ENCODE peak calls at places on chromosome 18, in seven cellular contexts. F, N, Y, T, W, B and I are unnamed samples.

GRCh38 chr18:66495844-66496243 is 108.0 kb downstream of the CDH19 start:
- DNase-seq in T (peak; percentile 90), W (no peak), N (peak; percentile 33), F (no peak), B (peak; percentile 70), Y (peak; percentile 51), I (no peak)

GRCh38 chr18:48264508-48264907 is 144.7 kb downstream of the ZBTB7C start:
- DNase-seq in N (no peak), B (no peak), Y (no peak), W (no peak), F (no peak), T (peak; percentile 16), I (no peak)

GRCh38 chr18:35703043-35703688 is 121.6 kb downstream of the GALNT1 start:
- DNase-seq in B (no peak), Y (no peak), N (no peak), F (no peak), W (no peak), T (no peak), I (no peak)

GRCh38 chr18:39051013-39051412 is 1485.4 kb upstream of the CELF4 start:
- DNase-seq in N (no peak), F (no peak), T (no peak), W (no peak), B (no peak), Y (no peak), I (no peak)

GRCh38 chr18:7817596-7817995 is 250.5 kb downstream of the PTPRM start:
- DNase-seq in T (no peak), F (no peak), N (no peak), Y (no peak), B (no peak), W (no peak), I (no peak)

GRCh38 chr18:78627546-78628315 is 351.9 kb upstream of the SALL3 start:
- DNase-seq in B (no peak), F (no peak), T (no peak), Y (no peak), N (no peak), W (peak; percentile 43), I (no peak)

GRCh38 chr18:8758466-8758865 is 53.1 kb downstream of the MTCL1 start:
- DNase-seq in N (no peak), F (no peak), T (no peak), Y (no peak), B (no peak), W (no peak), I (no peak)

GRCh38 chr18:58995663-58996062 is 131.0 kb downstream of the ZNF532 start:
- DNase-seq in Y (no peak), B (no peak), W (no peak), T (no peak), F (no peak), N (no peak), I (no peak)

GRCh38 chr18:48408727-48409590 is at the start of gene ZBTB7C:
- DNase-seq in N (peak; percentile 60), W (no peak), B (no peak), F (no peak), Y (no peak), T (peak; percentile 65), I (no peak)

GRCh38 chr18:9825571-9826073 is 60.2 kb upstream of the TXNDC2 start:
- DNase-seq in Y (peak; percentile 71), T (no peak), N (no peak), F (peak; percentile 83), B (peak; percentile 87), W (no peak), I (no peak)

GRCh38 chr18:47724186-47724975 is 206.1 kb downstream of the SMAD2 start:
- DNase-seq in B (no peak), Y (no peak), F (no peak), N (no peak), W (peak; percentile 44), T (peak; percentile 21), I (no peak)

GRCh38 chr18:38318416-38318815 is 752.8 kb upstream of the CELF4 start:
- DNase-seq in B (no peak), N (no peak), W (no peak), F (no peak), T (no peak), Y (no peak), I (no peak)

GRCh38 chr18:79964330-79965118 is at the start of gene HSBP1L1:
- DNase-seq in N (peak; percentile 87), Y (peak; percentile 56), F (peak; percentile 48), T (peak; percentile 90), B (peak; percentile 63), W (peak; percentile 73), I (no peak)

GRCh38 chr18:5895300-5895885 is at the start of gene TMEM200C:
- DNase-seq in F (no peak), W (peak; percentile 66), T (peak; percentile 72), N (no peak), Y (no peak), B (no peak), I (no peak)

GRCh38 chr18:47883771-47884413 is 46.6 kb downstream of the SMAD2 start:
- DNase-seq in B (no peak), F (no peak), N (no peak), T (no peak), Y (no peak), W (no peak), I (no peak)

GRCh38 chr18:3458952-3459853 is 9.2 kb downstream of the TGIF1 start:
- DNase-seq in N (no peak), Y (no peak), B (no peak), T (no peak), W (no peak), F (no peak), I (no peak)

GRCh38 chr18:3457261-3457724 is 7.3 kb downstream of the TGIF1 start:
- DNase-seq in N (peak; percentile 35), B (no peak), W (no peak), F (no peak), T (no peak), Y (no peak), I (no peak)

GRCh38 chr18:3456686-3457069 is 6.7 kb downstream of the TGIF1 start:
- DNase-seq in B (no peak), F (no peak), W (no peak), Y (no peak), N (no peak), T (no peak), I (no peak)

GRCh38 chr18:3455938-3456685 is 6.1 kb downstream of the TGIF1 start:
- DNase-seq in N (no peak), F (no peak), Y (no peak), B (no peak), T (peak; percentile 57), W (no peak), I (no peak)

DNA sequence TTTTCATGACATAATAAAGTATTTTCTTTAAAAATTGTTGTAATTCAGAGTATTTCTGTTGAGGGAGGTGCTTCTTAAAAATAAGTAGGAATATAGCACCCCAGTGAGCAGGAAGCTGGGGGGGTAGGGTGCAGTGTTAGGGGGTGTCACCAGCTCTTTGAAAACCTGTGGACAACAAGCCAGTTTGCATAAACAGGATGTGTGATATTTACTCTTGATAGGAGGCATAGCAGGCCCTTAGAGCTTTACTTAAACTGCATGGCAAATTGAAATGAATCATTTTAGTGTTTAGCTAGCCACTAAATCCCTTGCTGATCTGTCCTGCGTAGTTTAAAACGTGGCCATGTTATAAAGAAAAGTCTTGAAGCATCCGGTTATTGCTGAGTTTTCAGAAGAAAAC is 8.4 kb downstream of the TGIF1 start:
- DNase-seq in T (no peak), Y (no peak), N (no peak), B (no peak), F (no peak), W (no peak), I (no peak)
- TF ChIP-seq POLR2AphosphoS5 in T (no peak), Y (no peak), N (no peak), B (no peak), F (no peak), W (no peak), I (no peak)

GRCh38 chr18:62323483-62324354 is 1.4 kb upstream of the TNFRSF11A start:
- DNase-seq in F (no peak), W (no peak), N (no peak), Y (no peak), T (peak; percentile 49), B (no peak), I (no peak)
- TF ChIP-seq POLR2AphosphoS5 in F (no peak), W (no peak), N (no peak), Y (no peak), T (no peak), B (no peak), I (no peak)

GRCh38 chr18:54777118-54777791 is 51.0 kb upstream of the RAB27B start:
- DNase-seq in B (no peak), Y (no peak), W (no peak), T (no peak), F (no peak), N (no peak), I (no peak)

GRCh38 chr18:54774971-54775665 is 53.2 kb upstream of the RAB27B start:
- DNase-seq in B (no peak), W (no peak), F (no peak), N (no peak), T (no peak), Y (no peak), I (no peak)

GRCh38 chr18:54775686-54776085 is 52.6 kb upstream of the RAB27B start:
- DNase-seq in T (peak; percentile 20), Y (no peak), B (no peak), N (peak; percentile 40), F (peak; percentile 64), W (no peak), I (no peak)

GRCh38 chr18:54777989-54778388 is 50.3 kb upstream of the RAB27B start:
- DNase-seq in Y (no peak), N (no peak), T (no peak), B (no peak), W (no peak), F (no peak), I (no peak)

DNA sequence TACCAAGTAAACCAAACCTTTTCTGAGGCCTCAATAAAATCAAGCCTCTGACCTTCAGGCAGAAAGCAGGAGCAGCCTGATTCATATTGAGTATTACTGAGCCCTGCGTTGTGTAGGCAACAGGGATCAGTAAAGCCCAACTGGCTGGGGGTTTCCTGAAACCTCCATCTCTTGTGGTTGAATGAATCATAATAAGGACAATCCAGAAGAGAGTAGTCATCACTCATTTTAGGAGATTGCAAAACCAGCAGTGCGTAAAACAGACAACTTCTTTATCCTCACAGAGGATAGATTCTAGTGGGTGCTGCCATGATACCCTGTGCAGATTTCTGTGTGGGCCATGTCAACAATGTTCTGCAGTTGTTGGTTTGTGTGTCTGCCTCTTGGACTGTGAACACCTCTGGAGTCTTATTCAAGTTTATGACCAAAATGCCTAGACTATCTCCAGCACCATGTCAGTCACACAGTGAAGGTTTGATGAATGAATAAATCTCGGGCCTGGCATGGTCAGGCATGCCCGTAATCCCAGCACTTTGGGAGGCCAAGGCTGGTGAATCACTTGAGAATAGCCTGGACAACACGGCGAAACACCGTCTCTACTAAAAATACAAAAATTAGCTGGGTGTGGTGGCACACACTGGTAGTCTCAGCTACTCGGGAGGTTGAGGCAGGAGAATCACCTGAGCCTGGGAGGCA is 51.8 kb upstream of the RAB27B start:
- DNase-seq in N (no peak), T (no peak), Y (no peak), W (no peak), F (peak; percentile 95), B (no peak), I (no peak)
- TF ChIP-seq POLR2AphosphoS5 in N (no peak), T (no peak), Y (no peak), W (no peak), F (peak; percentile 31), B (no peak), I (no peak)

DNA sequence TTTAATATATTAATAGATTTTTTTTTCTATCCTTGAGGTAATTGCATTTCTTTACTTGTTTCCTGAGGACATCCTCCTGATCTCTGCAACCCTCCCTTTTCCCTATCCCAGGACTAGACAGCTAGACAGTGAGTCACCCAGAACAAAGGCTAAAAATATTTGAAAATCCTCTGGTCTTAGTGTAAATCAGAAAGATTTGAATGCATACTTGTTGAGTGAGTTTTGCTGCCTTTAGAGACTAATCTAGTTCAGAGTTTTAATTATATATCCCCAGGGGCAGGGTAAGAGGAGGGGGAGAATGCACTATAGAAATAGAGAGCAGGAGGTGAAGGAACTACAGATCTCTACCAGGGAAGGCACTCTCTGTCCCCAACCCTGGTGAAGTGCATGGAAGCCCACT is 202.3 kb upstream of the TCF4 start:
- DNase-seq in B (no peak), W (no peak), T (no peak), Y (no peak), F (no peak), N (no peak), I (no peak)
- TF ChIP-seq POLR2AphosphoS5 in B (no peak), W (no peak), T (no peak), Y (no peak), F (no peak), N (no peak), I (no peak)